ENCODE peak calls at places on chromosomes 6 and 20, in four cellular contexts. F, J, R and C are unnamed samples.

GRCh38 chr20:34322267-34323105 is 19.3 kb upstream of the AHCY start:
- DNase-seq in F (no peak), J (no peak), R (no peak), C (peak)

GRCh38 chr6:160086754-160087153 is 34.9 kb upstream of the SLC22A1 start:
- DNase-seq in F (no peak), J (no peak), R (no peak), C (no peak)

GRCh38 chr6:41636803-41637178 is 1.5 kb upstream of the MDFI start:
- DNase-seq in F (no peak), J (no peak), R (peak), C (no peak)

GRCh38 chr6:54111341-54111740 is at the start of gene MLIP:
- DNase-seq in F (no peak), J (no peak), R (no peak), C (no peak)

GRCh38 chr20:46010491-46011405 is 2.0 kb downstream of the MMP9 start:
- DNase-seq in F (no peak), J (no peak), R (no peak), C (no peak)

GRCh38 chr6:52375780-52376556 is 14.0 kb downstream of the PAQR8 start:
- DNase-seq in F (no peak), J (no peak), R (no peak), C (no peak)

GRCh38 chr20:11278461-11278860 is 604.7 kb upstream of the JAG1 start:
- DNase-seq in F (no peak), J (no peak), R (no peak), C (no peak)

GRCh38 chr6:168134399-168135201 is 55.6 kb upstream of the FRMD1 start:
- DNase-seq in F (no peak), J (no peak), R (no peak), C (no peak)

GRCh38 chr6:23350752-23351453 is 775.1 kb upstream of the NRSN1 start:
- DNase-seq in F (no peak), J (no peak), R (no peak), C (no peak)

GRCh38 chr6:137216875-137217553 is 2.2 kb downstream of the IFNGR1 start:
- DNase-seq in F (no peak), J (peak), R (no peak), C (no peak)

GRCh38 chr6:1604347-1604990 is 5.2 kb upstream of the FOXC1 start:
- DNase-seq in F (peak), J (peak), R (peak), C (peak)
- TF ChIP-seq ELF4 in F (no peak), J (no peak), R (no peak), C (no peak)

GRCh38 chr6:7418238-7418905 is 28.8 kb downstream of the RIOK1 start:
- DNase-seq in F (no peak), J (no peak), R (no peak), C (no peak)

GRCh38 chr6:7411328-7411727 is 21.7 kb downstream of the RIOK1 start:
- DNase-seq in F (no peak), J (no peak), R (no peak), C (no peak)

GRCh38 chr6:7417684-7418083 is 28.1 kb downstream of the RIOK1 start:
- DNase-seq in F (no peak), J (no peak), R (no peak), C (no peak)

GRCh38 chr6:7413151-7413823 is 23.7 kb downstream of the RIOK1 start:
- DNase-seq in F (no peak), J (no peak), R (no peak), C (no peak)

DNA sequence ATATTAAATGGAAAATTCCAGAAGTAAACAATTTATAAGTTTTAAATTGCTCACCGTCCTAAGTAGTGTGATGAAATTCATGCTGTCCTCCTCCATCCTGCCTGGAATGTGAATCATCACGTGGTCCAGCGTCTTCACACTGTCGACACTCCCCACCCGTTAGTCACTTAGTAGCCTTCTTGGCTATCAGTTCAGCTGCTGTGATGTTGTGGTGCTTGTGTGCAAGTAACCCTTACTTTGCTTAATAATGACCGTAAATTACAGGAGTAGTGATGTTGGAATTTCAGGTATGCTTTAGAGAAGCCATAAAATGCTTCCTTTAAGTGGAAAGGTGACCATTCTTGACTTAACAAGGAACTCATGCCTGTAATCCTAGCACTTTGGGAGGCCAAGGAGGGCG is 25.2 kb downstream of the RIOK1 start:
- DNase-seq in F (no peak), J (no peak), R (no peak), C (no peak)
- TF ChIP-seq ELF4 in F (no peak), J (no peak), R (no peak), C (no peak)

GRCh38 chr6:6940031-6940664 is 167.6 kb upstream of the RREB1 start:
- DNase-seq in F (no peak), J (no peak), R (no peak), C (no peak)

GRCh38 chr6:6941201-6941600 is 166.6 kb upstream of the RREB1 start:
- DNase-seq in F (no peak), J (no peak), R (no peak), C (no peak)

GRCh38 chr6:6943411-6943810 is 164.3 kb upstream of the RREB1 start:
- DNase-seq in F (no peak), J (no peak), R (no peak), C (no peak)

GRCh38 chr6:6946477-6947145 is 161.2 kb upstream of the RREB1 start:
- DNase-seq in F (no peak), J (no peak), R (no peak), C (no peak)

DNA sequence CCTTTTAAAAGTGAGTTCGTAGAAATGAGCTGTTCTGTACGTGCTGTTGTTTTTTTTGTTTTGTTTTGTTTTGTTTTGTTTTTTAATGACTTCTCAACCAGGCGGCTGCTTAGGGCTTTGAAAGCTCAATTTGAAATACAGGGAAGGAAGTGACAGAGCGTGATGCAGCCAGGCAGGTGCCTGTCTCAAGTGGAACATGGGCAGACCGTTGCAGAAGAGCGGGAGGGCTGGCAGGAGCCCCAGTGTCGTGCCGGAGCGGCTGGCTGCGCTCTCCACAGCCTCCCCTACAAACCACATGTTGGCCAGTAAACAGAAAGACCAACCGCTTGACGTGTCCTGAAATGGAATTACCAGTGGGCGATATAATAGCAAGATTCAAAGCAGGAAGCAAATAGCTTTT is 164.9 kb upstream of the RREB1 start:
- DNase-seq in F (no peak), J (no peak), R (no peak), C (no peak)
- TF ChIP-seq ELF4 in F (no peak), J (no peak), R (no peak), C (no peak)

GRCh38 chr20:35617397-35618031 is 1.9 kb downstream of the SPAG4 start:
- DNase-seq in F (peak), J (peak), R (peak), C (peak)
- TF ChIP-seq ELF4 in F (no peak), J (peak), R (no peak), C (no peak)

DNA sequence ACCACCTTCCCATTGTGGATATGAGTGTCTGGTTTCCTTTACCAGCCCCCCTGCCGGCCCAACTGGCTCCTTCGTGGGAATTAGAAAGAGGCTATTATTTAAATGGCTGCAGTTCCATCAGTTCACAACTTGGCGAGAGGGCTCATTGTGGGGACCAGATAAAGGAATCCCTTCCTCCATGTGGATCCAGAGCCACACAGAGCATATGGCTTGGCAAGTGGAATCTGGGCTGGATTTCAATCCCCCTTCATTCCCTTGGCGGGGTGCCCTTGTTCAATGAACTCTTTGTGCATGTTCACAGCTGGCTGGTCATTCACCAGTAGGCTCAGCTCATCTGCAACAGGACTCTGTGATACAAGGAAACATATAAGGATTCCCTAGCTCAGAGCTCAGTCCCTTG is 140.6 kb downstream of the OPN5 start:
- DNase-seq in F (no peak), J (no peak), R (peak), C (no peak)
- TF ChIP-seq ELF4 in F (no peak), J (no peak), R (no peak), C (no peak)

DNA sequence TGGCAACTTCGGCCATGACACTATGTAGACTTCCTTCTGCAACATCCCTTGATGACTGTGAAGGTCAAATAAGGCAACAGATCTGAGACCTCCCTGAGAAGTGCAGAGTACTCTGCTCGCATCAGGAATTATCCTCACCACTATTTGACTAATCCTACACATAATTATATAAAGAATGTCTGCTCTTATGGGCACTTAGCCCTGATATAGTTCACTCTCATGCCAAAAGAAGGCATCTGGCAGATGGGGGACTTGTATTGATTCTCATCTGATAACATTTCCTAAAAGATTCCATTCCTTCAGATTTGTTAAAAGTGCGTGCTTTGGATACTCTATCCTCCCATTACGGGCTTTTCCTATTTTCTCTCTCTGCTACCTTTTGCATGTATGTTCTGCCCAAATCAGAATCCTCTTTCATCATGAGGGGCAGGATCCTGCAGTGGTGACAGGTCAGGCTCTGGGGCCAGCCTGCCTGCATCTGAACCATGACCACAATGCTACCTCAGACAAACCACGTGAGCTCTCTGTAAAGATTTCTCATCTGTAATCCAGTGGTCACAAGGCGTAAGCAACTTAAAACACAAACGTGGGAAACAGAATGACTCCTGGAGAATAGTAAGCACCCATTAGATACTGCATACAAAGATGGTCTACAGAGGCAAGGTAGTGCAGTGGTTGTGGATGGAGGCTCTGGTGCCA is 134.0 kb downstream of the GJA10 start:
- DNase-seq in F (no peak), J (no peak), R (no peak), C (no peak)
- TF ChIP-seq ELF4 in F (no peak), J (no peak), R (no peak), C (no peak)